ENCODE peak calls at places on chromosomes 12 and 14, in four cellular contexts. C is HepG2, J is WTC11, Y is K562. T is an unnamed sample.

GRCh38 chr14:28831126-28831525 is 64.5 kb downstream of the FOXG1 start:
- DNase-seq in C (no peak), J (no peak), Y (no peak), T (no peak)

GRCh38 chr14:26392498-26392897 is 205.3 kb downstream of the NOVA1 start:
- DNase-seq in C (no peak), J (no peak), Y (no peak), T (no peak)

GRCh38 chr12:31491819-31492598 is 98.9 kb downstream of the DENND5B start:
- DNase-seq in C (peak), J (no peak), Y (no peak), T (peak)

GRCh38 chr12:124126950-124127349 is 153.9 kb downstream of the ZNF664 start:
- DNase-seq in C (no peak), J (no peak), Y (no peak), T (no peak)

GRCh38 chr14:49896956-49897355 is 4.1 kb downstream of the ARF6 start:
- DNase-seq in C (no peak), J (no peak), Y (no peak), T (no peak)

GRCh38 chr14:23114669-23115491 is 4.2 kb downstream of the CEBPE start:
- DNase-seq in C (peak), J (no peak), Y (peak), T (peak)

GRCh38 chr12:57063991-57064725 is 14.2 kb upstream of the MYO1A start:
- DNase-seq in C (no peak), J (no peak), Y (no peak), T (no peak)

GRCh38 chr12:51171884-51172514 is 936 bp downstream of the TFCP2 start:
- DNase-seq in C (peak), J (peak), Y (no peak), T (no peak)

GRCh38 chr14:74616996-74617700 is 5.1 kb upstream of the LTBP2 start:
- DNase-seq in C (no peak), J (no peak), Y (no peak), T (no peak)

GRCh38 chr14:104362761-104363605 is 216.6 kb upstream of the C14orf180 start:
- DNase-seq in C (no peak), J (no peak), Y (no peak), T (no peak)

GRCh38 chr14:24873551-24873950 is 176.4 kb downstream of the STXBP6 start:
- DNase-seq in C (no peak), J (no peak), Y (no peak), T (no peak)

GRCh38 chr12:79614730-79615129 is 76.0 kb downstream of the PAWR start:
- DNase-seq in C (no peak), J (no peak), Y (no peak), T (no peak)

GRCh38 chr14:55451398-55451797 is 11.0 kb upstream of the TBPL2 start:
- DNase-seq in C (no peak), J (no peak), Y (no peak), T (no peak)

GRCh38 chr14:99554184-99554583 is 49.8 kb downstream of the CCDC85C start:
- DNase-seq in C (no peak), J (no peak), Y (no peak), T (no peak)

GRCh38 chr14:88492272-88493089 is 62.3 kb downstream of the PTPN21 start:
- DNase-seq in C (peak), J (peak), Y (peak), T (peak)

GRCh38 chr12:3536096-3536875 is 45.3 kb downstream of the PRMT8 start:
- DNase-seq in C (no peak), J (no peak), Y (no peak), T (no peak)

GRCh38 chr14:64170190-64170589 is 124.0 kb downstream of the ESR2 start:
- DNase-seq in C (no peak), J (no peak), Y (no peak), T (no peak)

GRCh38 chr14:23435540-23436326 is at the start of gene MYH7:
- DNase-seq in C (peak), J (no peak), Y (no peak), T (no peak)

GRCh38 chr14:50964683-50965390 is 20.6 kb upstream of the PYGL start:
- DNase-seq in C (peak), J (no peak), Y (no peak), T (peak)

GRCh38 chr12:45853550-45853949 is 124.0 kb downstream of the ARID2 start:
- DNase-seq in C (no peak), J (no peak), Y (no peak), T (no peak)

GRCh38 chr12:58171914-58172313 is 230.5 kb downstream of the ATP23 start:
- DNase-seq in C (no peak), J (no peak), Y (no peak), T (no peak)

GRCh38 chr14:51780741-51781140 is 79.7 kb upstream of the GNG2 start:
- DNase-seq in C (no peak), J (no peak), Y (no peak), T (no peak)

GRCh38 chr12:113934946-113935345 is 31.2 kb downstream of the RBM19 start:
- DNase-seq in C (no peak), J (no peak), Y (no peak), T (no peak)

GRCh38 chr12:94092516-94093241 is 55.7 kb upstream of the PLXNC1 start:
- DNase-seq in C (no peak), J (no peak), Y (no peak), T (no peak)

GRCh38 chr14:32808574-32809098 is 130.0 kb upstream of the NPAS3 start:
- DNase-seq in C (no peak), J (no peak), Y (no peak), T (no peak)

GRCh38 chr14:75294649-75295033 is 16.0 kb downstream of the FOS start:
- DNase-seq in C (no peak), J (peak), Y (no peak), T (peak)

GRCh38 chr14:20787025-20787424 is 6.0 kb downstream of the RNASE6 start:
- DNase-seq in C (no peak), J (no peak), Y (no peak), T (no peak)

GRCh38 chr12:108852674-108853073 is 4.7 kb downstream of the SSH1 start:
- DNase-seq in C (no peak), J (no peak), Y (no peak), T (no peak)

GRCh38 chr14:29752221-29752923 is 175.3 kb downstream of the PRKD1 start:
- DNase-seq in C (no peak), J (no peak), Y (no peak), T (no peak)

GRCh38 chr12:5556033-5556614 is 124.2 kb downstream of the NTF3 start:
- DNase-seq in C (no peak), J (peak), Y (peak), T (peak)

GRCh38 chr12:19120795-19121194 is 8.7 kb upstream of the PLEKHA5 start:
- DNase-seq in C (no peak), J (no peak), Y (no peak), T (no peak)

GRCh38 chr14:91996951-91997371 is 42.9 kb downstream of the TRIP11 start:
- DNase-seq in C (peak), J (no peak), Y (peak), T (peak)
- TF ChIP-seq HMGXB4 in C (no peak), J (no peak), Y (no peak), T (no peak)

GRCh38 chr12:105783983-105784947 is 354.5 kb downstream of the NUAK1 start:
- DNase-seq in C (no peak), J (no peak), Y (no peak), T (no peak)
- TF ChIP-seq HMGXB4 in C (no peak), J (no peak), Y (no peak), T (no peak)

GRCh38 chr14:59600211-59600945 is 23.8 kb upstream of the CCDC175 start:
- DNase-seq in C (no peak), J (no peak), Y (no peak), T (no peak)
- TF ChIP-seq HMGXB4 in C (no peak), J (no peak), Y (no peak), T (no peak)

GRCh38 chr12:89540586-89540985 is 14.7 kb upstream of the POC1B start:
- DNase-seq in C (no peak), J (no peak), Y (peak), T (no peak)

GRCh38 chr12:89544027-89544426 is 18.2 kb upstream of the POC1B start:
- DNase-seq in C (no peak), J (no peak), Y (peak), T (no peak)

GRCh38 chr12:89544730-89545184 is 18.9 kb upstream of the POC1B start:
- DNase-seq in C (no peak), J (no peak), Y (no peak), T (peak)

GRCh38 chr12:89539425-89540117 is 13.7 kb upstream of the POC1B start:
- DNase-seq in C (no peak), J (no peak), Y (no peak), T (no peak)

GRCh38 chr12:89542912-89543592 is 17.2 kb upstream of the POC1B start:
- DNase-seq in C (peak), J (peak), Y (peak), T (peak)
- TF ChIP-seq HMGXB4 in C (no peak), J (no peak), Y (no peak), T (no peak)

DNA sequence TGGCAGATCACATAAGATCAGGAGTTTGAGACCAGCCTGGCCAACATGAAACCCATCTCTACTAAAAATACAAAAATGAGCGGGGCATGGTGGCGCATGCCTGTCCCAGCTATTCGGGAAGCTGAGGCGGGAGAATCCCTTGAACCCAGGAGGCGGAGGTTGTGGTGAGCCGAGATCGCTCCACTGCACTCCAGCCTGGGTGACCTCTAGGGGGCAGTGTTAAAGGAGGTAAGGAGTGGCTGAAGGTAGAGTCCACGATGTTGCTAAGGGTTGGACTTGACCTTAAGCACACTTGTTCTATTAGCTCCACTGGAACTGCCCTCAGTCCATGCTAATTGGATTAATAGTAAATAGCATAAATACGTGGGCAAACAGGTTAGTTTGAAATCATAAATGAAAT is 62.4 kb upstream of the PSMC1 start:
- DNase-seq in C (peak), J (peak), Y (peak), T (peak)
- TF ChIP-seq HMGXB4 in C (no peak), J (no peak), Y (no peak), T (no peak)

DNA sequence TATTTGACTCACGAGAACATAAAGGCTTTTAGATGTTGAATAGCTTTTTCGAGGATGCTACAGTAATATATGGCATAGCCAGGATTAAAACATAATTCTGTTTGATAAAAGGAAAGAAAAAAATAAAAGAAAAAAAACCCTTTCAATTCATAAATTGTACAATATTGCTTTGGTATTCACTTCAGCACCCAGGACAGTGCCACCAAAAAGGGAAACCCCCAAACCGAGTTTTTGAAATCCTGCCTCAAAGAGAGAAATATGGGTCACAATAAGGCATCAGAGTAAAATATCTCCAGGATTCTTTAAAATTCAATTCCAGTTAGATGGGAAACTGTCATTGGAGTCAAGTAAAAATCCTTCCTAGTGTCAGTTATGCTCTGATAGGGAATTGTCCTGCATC is 551.2 kb upstream of the SEL1L start:
- DNase-seq in C (no peak), J (no peak), Y (no peak), T (no peak)
- TF ChIP-seq HMGXB4 in C (no peak), J (no peak), Y (no peak), T (no peak)

GRCh38 chr14:61031026-61031425 is 50.0 kb downstream of the SLC38A6 start:
- DNase-seq in C (no peak), J (no peak), Y (no peak), T (no peak)

GRCh38 chr14:61019537-61019936 is 38.5 kb downstream of the SLC38A6 start:
- DNase-seq in C (no peak), J (no peak), Y (no peak), T (no peak)

GRCh38 chr14:61026523-61026922 is 45.5 kb downstream of the SLC38A6 start:
- DNase-seq in C (no peak), J (no peak), Y (no peak), T (no peak)

GRCh38 chr14:61025239-61026223 is 44.5 kb downstream of the SLC38A6 start:
- DNase-seq in C (peak), J (peak), Y (peak), T (peak)
- TF ChIP-seq HMGXB4 in C (no peak), J (no peak), Y (no peak), T (no peak)

GRCh38 chr12:115322275-115322674 is 638.3 kb upstream of the TBX3 start:
- DNase-seq in C (no peak), J (no peak), Y (no peak), T (no peak)

GRCh38 chr12:115325858-115326257 is 641.9 kb upstream of the TBX3 start:
- DNase-seq in C (no peak), J (no peak), Y (no peak), T (no peak)

GRCh38 chr12:115324949-115325638 is 641.1 kb upstream of the TBX3 start:
- DNase-seq in C (no peak), J (no peak), Y (no peak), T (no peak)

GRCh38 chr12:115320967-115321366 is 637.0 kb upstream of the TBX3 start:
- DNase-seq in C (no peak), J (no peak), Y (no peak), T (no peak)

GRCh38 chr12:115323223-115323905 is 639.4 kb upstream of the TBX3 start:
- DNase-seq in C (no peak), J (no peak), Y (no peak), T (no peak)
- TF ChIP-seq HMGXB4 in C (no peak), J (no peak), Y (no peak), T (no peak)

DNA sequence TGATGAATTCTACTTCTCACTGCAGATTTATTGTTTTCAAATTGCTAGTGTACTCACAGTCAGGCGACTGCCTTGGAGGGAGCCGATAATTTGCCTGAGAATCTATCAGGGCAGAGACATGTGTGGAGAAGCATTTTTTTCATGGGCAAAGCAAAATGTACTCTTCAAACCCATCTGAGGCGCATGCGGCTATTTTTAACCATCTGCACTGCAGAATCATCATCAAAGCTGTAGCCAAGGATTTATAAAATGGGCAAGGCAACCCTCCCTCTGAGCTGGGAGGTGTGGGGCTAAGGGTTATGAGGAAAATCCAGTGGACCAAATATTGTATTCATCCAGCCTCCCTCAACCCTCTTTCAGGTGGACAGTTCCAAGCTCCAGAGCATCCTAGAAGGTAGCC is 37.7 kb downstream of the BEST3 start:
- DNase-seq in C (no peak), J (no peak), Y (no peak), T (no peak)
- TF ChIP-seq HMGXB4 in C (no peak), J (no peak), Y (no peak), T (no peak)

GRCh38 chr12:47188576-47189441 is 109.0 kb upstream of the AMIGO2 start:
- DNase-seq in C (no peak), J (no peak), Y (no peak), T (no peak)
- TF ChIP-seq HMGXB4 in C (no peak), J (no peak), Y (no peak), T (no peak)